ENCODE peak calls at places on chromosome 17, in seven cellular contexts. C is iris pigment epithelial cell; W is activated naive CD8-positive, alpha-beta T cell treated with anti-CD3 and anti-CD28 coated beads for 36 hours; X is stimulated activated CD4-positive, alpha-beta T cell treated with anti-CD3 and anti-CD28 coated beads, Interleukin-1b, Interleukin-23, amount 100 ng/mL, for 24 hours; Y is CD8-positive, alpha-beta T cell; H is lower leg skin; Z is RWPE1. O is an unnamed sample.

GRCh38 chr17:21511368-21512195 is 135.4 kb downstream of the KCNJ12 start:
- DNase-seq in C (peak), W (peak), X (peak), Y (peak), H (peak), Z (peak), O (peak)

GRCh38 chr17:33057564-33057963 is 65.9 kb downstream of the SPACA3 start:
- DNase-seq in C (no peak), W (no peak), X (no peak), Y (no peak), H (no peak), Z (no peak), O (no peak)

GRCh38 chr17:81852237-81852636 is 8.1 kb downstream of the P4HB start:
- DNase-seq in C (no peak), W (no peak), X (no peak), Y (no peak), H (no peak), Z (no peak), O (no peak)

GRCh38 chr17:74185786-74186185 is 17.7 kb upstream of the RPL38 start:
- DNase-seq in C (no peak), W (no peak), X (no peak), Y (no peak), H (no peak), Z (no peak), O (no peak)

GRCh38 chr17:34401165-34401564 is 38.1 kb upstream of the CCL1 start:
- DNase-seq in C (no peak), W (no peak), X (no peak), Y (no peak), H (no peak), Z (no peak), O (no peak)

GRCh38 chr17:81869221-81870154 is 1.6 kb downstream of the ARHGDIA start:
- DNase-seq in C (peak), W (peak), X (no peak), Y (no peak), H (no peak), Z (no peak), O (peak)

GRCh38 chr17:75508122-75508719 is 7.1 kb downstream of the CASKIN2 start:
- DNase-seq in C (no peak), W (no peak), X (no peak), Y (no peak), H (no peak), Z (no peak), O (no peak)

GRCh38 chr17:6696906-6697305 is 16.3 kb downstream of the SLC13A5 start:
- DNase-seq in C (no peak), W (no peak), X (no peak), Y (no peak), H (no peak), Z (no peak), O (no peak)

GRCh38 chr17:81018044-81018802 is 16.7 kb upstream of the BAIAP2 start:
- DNase-seq in C (peak), W (peak), X (no peak), Y (peak), H (no peak), Z (no peak), O (no peak)

GRCh38 chr17:61366715-61367413 is 32.8 kb upstream of the TBX2 start:
- DNase-seq in C (no peak), W (no peak), X (no peak), Y (no peak), H (no peak), Z (no peak), O (no peak)